ENCODE peak calls at places on chromosome 7, in four cellular contexts. K, L, H and C are unnamed samples.

GRCh38 chr7:112452102-112452888 is 2.0 kb downstream of the IFRD1 start:
- DNase-seq in L (no peak), H (no peak), K (peak; percentile 66), C (no peak)

GRCh38 chr7:135166338-135166989 is 4.0 kb downstream of the CYREN start:
- DNase-seq in H (no peak), K (peak; percentile 94), L (no peak), C (no peak)

GRCh38 chr7:125061776-125062397 is 132.3 kb upstream of the POT1 start:
- DNase-seq in H (no peak), L (peak; percentile 35), K (peak; percentile 83), C (no peak)

GRCh38 chr7:43119371-43120069 is 7.1 kb downstream of the HECW1 start:
- DNase-seq in K (no peak), L (no peak), H (no peak), C (no peak)

GRCh38 chr7:55246181-55246580 is 119.0 kb upstream of the LANCL2 start:
- DNase-seq in L (no peak), K (no peak), H (no peak), C (no peak)

GRCh38 chr7:115654384-115655181 is 376.0 kb downstream of the TFEC start:
- DNase-seq in H (no peak), K (no peak), L (no peak), C (no peak)

GRCh38 chr7:18995811-18996400 is 121.5 kb downstream of the TWIST1 start:
- DNase-seq in L (no peak), K (no peak), H (no peak), C (no peak)

GRCh38 chr7:143290293-143290692 is 2.1 kb downstream of the CASP2 start:
- DNase-seq in L (no peak), H (no peak), K (no peak), C (no peak)

GRCh38 chr7:120030871-120031270 is 242.1 kb upstream of the KCND2 start:
- DNase-seq in L (no peak), H (no peak), K (no peak), C (no peak)

GRCh38 chr7:115232041-115232440 is 310.1 kb downstream of the MDFIC start:
- DNase-seq in L (no peak), K (no peak), H (no peak), C (no peak)

GRCh38 chr7:140375808-140376730 is 22.3 kb downstream of the SLC37A3 start:
- DNase-seq in K (no peak), L (no peak), H (no peak), C (no peak)

GRCh38 chr7:129146237-129146979 is 1.9 kb downstream of the TSPAN33 start:
- DNase-seq in H (no peak), K (no peak), L (no peak), C (no peak)

GRCh38 chr7:39621784-39622411 is 1.5 kb upstream of the RALA start:
- DNase-seq in H (no peak), K (no peak), L (no peak), C (no peak)

GRCh38 chr7:4765776-4766490 is 9.5 kb upstream of the AP5Z1 start:
- DNase-seq in L (no peak), K (no peak), H (no peak), C (no peak)

DNA sequence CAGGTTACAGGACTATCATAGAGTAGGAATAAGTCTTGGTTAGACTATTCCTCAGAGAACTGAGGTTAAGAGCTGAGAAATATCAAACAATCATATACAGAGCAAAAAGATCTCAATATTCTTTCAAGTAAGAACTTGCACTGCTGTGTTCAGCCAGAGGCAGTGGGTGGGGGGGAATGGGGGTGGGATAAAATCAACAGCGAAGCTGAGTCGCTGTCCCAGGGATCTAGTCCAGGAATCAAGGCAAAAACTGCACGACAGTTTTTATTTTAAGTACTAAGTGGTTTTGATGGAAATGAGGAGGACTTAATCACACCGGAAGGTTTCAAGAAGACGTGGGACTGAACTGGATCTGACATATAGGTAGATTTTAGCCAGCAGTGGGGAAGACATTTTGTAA is 159.1 kb downstream of the SRPK2 start:
- DNase-seq in L (no peak), H (no peak), K (no peak), C (no peak)
- H3K9ac ChIP-seq in L (no peak overlapping the region), H (no peak overlapping the region), K (no peak overlapping the region), C (peak overlapping the region; percentile 51)

GRCh38 chr7:26200444-26201260 is at the start of gene HNRNPA2B1:
- DNase-seq in L (peak; percentile 95), K (peak; percentile 99), H (peak; percentile 97), C (peak; percentile 97)

GRCh38 chr7:26201261-26202018 is at the start of gene CBX3:
- DNase-seq in L (peak; percentile 69), K (peak; percentile 69), H (peak; percentile 91), C (no peak)

GRCh38 chr7:26200113-26200443 is 468 bp downstream of the HNRNPA2B1 start:
- DNase-seq in L (no peak), K (peak; percentile 61), H (no peak), C (no peak)

GRCh38 chr7:26199301-26200112 is 1.0 kb downstream of the HNRNPA2B1 start:
- DNase-seq in K (peak; percentile 69), H (no peak), L (no peak), C (no peak)

GRCh38 chr7:26202019-26202985 is 757 bp downstream of the CBX3 start:
- DNase-seq in H (no peak), L (no peak), K (peak; percentile 59), C (no peak)
- TF ChIP-seq POLR2AphosphoS5 in H (peak; percentile 21), L (no peak), K (no peak), C (no peak)

DNA sequence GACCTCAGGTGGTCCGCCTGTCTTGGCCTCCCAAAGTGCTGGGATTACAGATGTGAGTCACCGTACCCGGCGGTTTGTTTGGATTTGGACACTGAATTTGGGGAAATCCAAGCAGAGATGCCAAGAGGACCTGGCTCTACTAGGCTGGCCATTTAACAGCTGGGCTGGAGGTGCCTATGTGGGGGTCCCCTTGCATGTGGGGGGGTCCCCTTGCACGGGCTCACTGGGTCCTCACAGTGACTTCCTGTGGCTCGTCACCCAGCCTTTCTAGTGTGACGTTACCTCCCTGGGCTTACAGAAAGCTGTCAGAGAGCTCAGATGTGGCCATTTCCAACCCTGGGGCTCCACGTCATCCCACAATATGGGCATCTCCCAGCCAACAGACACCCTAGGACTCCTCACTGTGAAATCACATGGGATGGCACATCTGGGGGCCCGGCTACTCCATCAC is 49.3 kb upstream of the GNA12 start:
- DNase-seq in H (no peak), K (no peak), L (no peak), C (no peak)
- H3K4me3 ChIP-seq in H (no peak overlapping the region), K (no peak overlapping the region), L (no peak overlapping the region), C (no peak overlapping the region)

GRCh38 chr7:137832382-137832781 is 14.4 kb downstream of the DGKI start:
- DNase-seq in H (no peak), L (no peak), K (no peak), C (no peak)

GRCh38 chr7:137834552-137834951 is 12.2 kb downstream of the DGKI start:
- DNase-seq in H (no peak), K (no peak), L (no peak), C (no peak)

GRCh38 chr7:137836113-137836509 is 10.7 kb downstream of the DGKI start:
- DNase-seq in L (no peak), H (no peak), K (no peak), C (no peak)

GRCh38 chr7:137838706-137839315 is 8.0 kb downstream of the DGKI start:
- DNase-seq in L (no peak), H (no peak), K (no peak), C (no peak)

GRCh38 chr7:137835486-137836112 is 11.2 kb downstream of the DGKI start:
- DNase-seq in L (no peak), K (no peak), H (no peak), C (no peak)
- H3K9ac ChIP-seq in L (no peak overlapping the region), K (no peak overlapping the region), H (no peak overlapping the region), C (no peak overlapping the region)

GRCh38 chr7:35036361-35037171 is 719 bp downstream of the DPY19L1 start:
- DNase-seq in H (no peak), K (peak; percentile 77), L (no peak), C (no peak)
- TF ChIP-seq POLR2AphosphoS5 in H (peak; percentile 6), K (no peak), L (no peak), C (no peak)

GRCh38 chr7:91942312-91942711 is 1.6 kb downstream of the AKAP9 start:
- DNase-seq in K (no peak), L (no peak), H (no peak), C (no peak)
- H3K4me3 ChIP-seq in K (peak overlapping the region; percentile 95), L (no peak overlapping the region), H (no peak overlapping the region), C (peak overlapping the region; percentile 96)